ENCODE peak calls at places on chromosomes 6 and 20, in four cellular contexts. Z is EH, O is nucleus accumbens, F is occipital lobe. U is an unnamed sample.

GRCh38 chr6:90401933-90402830 is 105.5 kb upstream of the BACH2 start:
- DNase-seq in Z (no peak), F (no peak), O (no peak), U (no peak)

GRCh38 chr20:50704971-50705370 is 13.6 kb upstream of the RIPOR3 start:
- DNase-seq in F (no peak), O (no peak), Z (peak), U (no peak)

GRCh38 chr20:44792794-44793193 is 17.6 kb downstream of the RIMS4 start:
- DNase-seq in O (no peak), Z (no peak), F (no peak), U (no peak)

GRCh38 chr20:10982692-10983091 is 308.9 kb upstream of the JAG1 start:
- DNase-seq in F (no peak), Z (peak), O (no peak), U (no peak)

GRCh38 chr6:119176445-119176844 is 98.0 kb upstream of the FAM184A start:
- DNase-seq in O (no peak), F (no peak), Z (no peak), U (no peak)

GRCh38 chr6:139534472-139535115 is 160.1 kb upstream of the CITED2 start:
- DNase-seq in F (no peak), Z (peak), O (no peak), U (no peak)

GRCh38 chr6:168037856-168038255 is 40.4 kb downstream of the KIF25 start:
- DNase-seq in O (no peak), F (no peak), Z (no peak), U (no peak)

GRCh38 chr6:80214436-80215022 is 108.1 kb downstream of the BCKDHB start:
- DNase-seq in Z (peak), F (no peak), O (no peak), U (no peak)

GRCh38 chr6:66103354-66103753 is 396.3 kb upstream of the EYS start:
- DNase-seq in O (no peak), F (no peak), Z (no peak), U (no peak)

GRCh38 chr6:7469696-7470095 is 71.8 kb upstream of the DSP start:
- DNase-seq in Z (peak), F (no peak), O (no peak), U (no peak)

GRCh38 chr6:155765275-155766194 is 309.9 kb upstream of the NOX3 start:
- DNase-seq in Z (peak), O (no peak), F (no peak), U (no peak)

GRCh38 chr6:166365221-166365620 is 17.5 kb downstream of the MPC1 start:
- DNase-seq in F (no peak), Z (peak), O (no peak), U (no peak)

GRCh38 chr6:40912158-40912946 is 126.7 kb downstream of the UNC5CL start:
- DNase-seq in O (no peak), Z (peak), F (no peak), U (no peak)

GRCh38 chr6:107192739-107193296 is 77.5 kb upstream of the BEND3 start:
- DNase-seq in F (no peak), Z (no peak), O (no peak), U (no peak)

GRCh38 chr6:154138806-154139205 is 99.8 kb downstream of the OPRM1 start:
- DNase-seq in F (no peak), O (no peak), Z (no peak), U (no peak)

GRCh38 chr6:5762561-5762968 is 244.2 kb downstream of the NRN1 start:
- DNase-seq in O (no peak), F (peak), Z (no peak), U (no peak)

GRCh38 chr20:25252686-25253421 is 5.0 kb downstream of the PYGB start:
- DNase-seq in F (no peak), O (no peak), Z (no peak), U (no peak)

GRCh38 chr20:4812216-4812615 is 90.5 kb downstream of the PRND start:
- DNase-seq in F (no peak), O (no peak), Z (no peak), U (no peak)